ENCODE peak calls at places on chromosomes 7 and 10, in nine cellular contexts. B is HL-60, T is GM23338, K is GM12878, M is SK-N-SH, F is A549, H is K562, P is HepG2, S is HCT116. I is an unnamed sample.

GRCh38 chr10:19847321-19847720 is 31.1 kb downstream of the PLXDC2 start:
- DNase-seq in B (no peak), F (no peak), H (no peak), K (no peak), M (no peak), P (no peak), T (peak), S (no peak), I (no peak)

GRCh38 chr10:129033354-129033729 is 433.7 kb upstream of the MGMT start:
- DNase-seq in P (no peak), F (no peak), B (no peak), M (no peak), S (no peak), T (no peak), K (no peak), H (no peak), I (no peak)

GRCh38 chr7:16914771-16915170 is 33.0 kb upstream of the AGR3 start:
- DNase-seq in M (no peak), F (peak), K (no peak), H (no peak), S (no peak), P (peak), B (no peak), T (no peak), I (no peak)

GRCh38 chr7:133572853-133573252 is 320.0 kb downstream of the EXOC4 start:
- DNase-seq in H (no peak), S (no peak), F (no peak), K (no peak), M (no peak), T (no peak), P (no peak), B (no peak), I (no peak)

GRCh38 chr10:69656719-69657269 is 26.7 kb downstream of the FAM241B start:
- DNase-seq in M (no peak), K (no peak), P (no peak), H (no peak), F (no peak), T (no peak), S (no peak), B (no peak), I (no peak)

GRCh38 chr10:73991846-73992245 is 6.1 kb upstream of the VCL start:
- DNase-seq in H (peak), T (no peak), P (no peak), B (peak), M (no peak), F (no peak), S (no peak), K (no peak), I (no peak)

GRCh38 chr7:125033506-125033905 is 103.9 kb upstream of the POT1 start:
- DNase-seq in P (no peak), K (no peak), F (peak), S (no peak), T (peak), H (no peak), M (peak), B (no peak), I (no peak)

GRCh38 chr7:131513245-131514061 is 43.0 kb downstream of the PODXL start:
- DNase-seq in F (peak), H (peak), S (peak), T (peak), M (peak), B (peak), P (peak), K (no peak), I (peak)

GRCh38 chr7:1802899-1803298 is 132.8 kb downstream of the ELFN1 start:
- DNase-seq in H (no peak), B (no peak), P (no peak), M (no peak), K (no peak), F (no peak), T (no peak), S (no peak), I (no peak)

GRCh38 chr7:80942261-80943041 is 23.6 kb upstream of the SEMA3C start:
- DNase-seq in H (no peak), F (peak), P (peak), S (peak), B (no peak), K (no peak), M (peak), T (peak), I (peak)

GRCh38 chr10:5764422-5765297 is 48.6 kb downstream of the GDI2 start:
- DNase-seq in P (no peak), B (no peak), S (no peak), T (no peak), M (no peak), H (no peak), K (no peak), F (no peak), I (no peak)

GRCh38 chr7:79730971-79731370 is 277.5 kb upstream of the MAGI2 start:
- DNase-seq in H (no peak), K (no peak), T (no peak), P (no peak), M (no peak), F (no peak), B (no peak), S (no peak), I (no peak)

GRCh38 chr10:116613486-116613885 is 7.3 kb upstream of the PNLIPRP2 start:
- DNase-seq in F (no peak), B (no peak), H (no peak), P (no peak), S (no peak), T (no peak), K (no peak), M (no peak), I (no peak)

GRCh38 chr10:102121739-102122372 is 1.7 kb upstream of the LDB1 start:
- DNase-seq in H (no peak), P (no peak), M (peak), F (no peak), B (no peak), S (no peak), K (no peak), T (peak), I (no peak)

GRCh38 chr10:71371750-71372166 is 25.0 kb upstream of the CDH23 start:
- DNase-seq in H (no peak), M (no peak), F (no peak), P (no peak), B (peak), T (no peak), K (peak), S (no peak), I (no peak)

GRCh38 chr7:98772242-98772603 is 97.6 kb downstream of the TMEM130 start:
- DNase-seq in K (peak), B (no peak), F (no peak), T (peak), M (no peak), P (no peak), S (no peak), H (no peak), I (no peak)

GRCh38 chr7:28272461-28272877 is 91.9 kb upstream of the JAZF1 start:
- DNase-seq in M (peak), K (no peak), H (peak), P (no peak), T (peak), B (peak), F (peak), S (peak), I (no peak)

GRCh38 chr7:149003018-149003417 is 25.3 kb downstream of the PDIA4 start:
- DNase-seq in S (no peak), F (no peak), M (no peak), H (no peak), P (no peak), B (no peak), T (no peak), K (no peak), I (no peak)

GRCh38 chr7:149001427-149002068 is 26.8 kb downstream of the PDIA4 start:
- DNase-seq in P (no peak), T (no peak), K (no peak), S (no peak), B (no peak), F (no peak), M (no peak), H (no peak), I (no peak)

GRCh38 chr7:149002604-149003003 is 25.7 kb downstream of the PDIA4 start:
- DNase-seq in H (no peak), T (no peak), S (no peak), M (no peak), K (no peak), P (no peak), B (no peak), F (no peak), I (no peak)

GRCh38 chr7:148999166-148999565 is 29.1 kb downstream of the PDIA4 start:
- DNase-seq in K (no peak), H (no peak), S (no peak), M (no peak), B (no peak), P (no peak), F (no peak), T (no peak), I (no peak)

GRCh38 chr7:149000961-149001360 is 27.3 kb downstream of the PDIA4 start:
- DNase-seq in F (no peak), T (no peak), S (no peak), H (no peak), B (no peak), K (no peak), P (no peak), M (no peak), I (no peak)
- TF ChIP-seq REST in F (no peak), T (no peak), S (no peak), H (no peak), B (no peak), K (no peak), P (no peak), M (no peak), I (no peak)

DNA sequence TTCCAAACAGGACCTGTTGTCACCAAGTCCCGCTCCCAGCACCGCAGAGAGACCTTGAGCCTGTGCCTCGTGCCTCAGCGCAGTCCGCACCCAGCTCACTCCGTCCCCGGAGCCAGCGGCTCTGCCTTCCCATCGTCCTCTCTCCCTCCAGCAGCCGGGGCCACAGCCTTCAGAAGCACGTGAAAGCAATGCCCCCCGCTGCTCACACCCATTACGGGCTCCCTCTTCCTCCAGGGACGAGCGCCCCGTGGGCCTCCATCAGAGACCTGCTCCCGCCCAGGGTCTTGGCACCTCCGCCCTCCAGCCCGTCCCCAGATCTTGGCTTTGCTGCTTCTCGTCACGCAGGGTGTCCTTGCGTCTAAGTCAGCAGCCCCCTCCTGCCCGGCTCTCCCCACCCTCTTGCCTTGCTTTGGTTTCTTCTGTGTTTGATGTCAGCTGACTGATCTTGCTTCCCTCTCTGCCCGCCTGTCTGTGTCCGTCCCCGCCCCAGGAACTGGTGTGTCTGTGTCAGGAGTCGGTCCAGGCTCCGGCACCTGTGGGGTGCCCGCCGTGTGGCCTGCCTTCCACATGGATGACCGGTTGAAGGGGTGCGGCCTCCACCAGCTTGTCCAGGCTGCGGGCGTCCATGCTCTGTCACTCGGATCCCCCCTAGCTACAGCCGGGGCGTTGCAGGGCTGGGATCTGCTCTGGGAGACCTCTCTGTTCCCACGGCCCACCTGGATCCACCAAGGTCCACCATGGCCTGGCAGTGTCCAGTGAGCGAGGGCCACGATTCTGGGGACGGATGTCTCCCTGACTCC is 61.9 kb downstream of the FOXL3 start:
- DNase-seq in B (no peak), M (no peak), T (no peak), P (no peak), K (no peak), S (no peak), H (no peak), F (no peak), I (no peak)
- TF ChIP-seq REST in B (no peak), M (no peak), T (no peak), P (no peak), K (no peak), S (no peak), H (no peak), F (no peak), I (no peak)

GRCh38 chr10:86596266-86596665 is 58.1 kb upstream of the OPN4 start:
- DNase-seq in P (no peak), S (no peak), F (no peak), H (no peak), B (no peak), T (no peak), M (no peak), K (no peak), I (no peak)
- TF ChIP-seq REST in P (no peak), S (no peak), F (no peak), H (no peak), B (no peak), T (no peak), M (no peak), K (no peak), I (no peak)

GRCh38 chr7:106050002-106050742 is 61.9 kb downstream of the SYPL1 start:
- DNase-seq in F (peak), H (peak), B (no peak), T (no peak), S (no peak), K (no peak), M (peak), P (peak), I (no peak)
- TF ChIP-seq REST in F (no peak), H (no peak), B (no peak), T (no peak), S (no peak), K (no peak), M (no peak), P (no peak), I (no peak)

GRCh38 chr10:89352039-89352597 is 24.3 kb downstream of the IFIT3 start:
- DNase-seq in P (peak), S (peak), H (peak), T (no peak), F (peak), K (no peak), M (no peak), B (no peak), I (no peak)
- TF ChIP-seq REST in P (no peak), S (no peak), H (no peak), T (no peak), F (no peak), K (no peak), M (no peak), B (no peak), I (no peak)